ENCODE peak calls at places on chromosomes 5 and 9, in four cellular contexts. A is HFF-Myc, C is Calu3, E is kidney epithelial cell. L is an unnamed sample.

GRCh38 chr5:52837068-52837467 is 49.4 kb downstream of the ITGA1 start:
- DNase-seq in A (no peak), C (no peak), E (peak), L (no peak)

GRCh38 chr9:36637491-36638270 is 65.0 kb downstream of the MELK start:
- DNase-seq in A (no peak), C (no peak), E (no peak), L (no peak)

GRCh38 chr9:125361837-125362531 is 100.4 kb downstream of the GAPVD1 start:
- DNase-seq in A (peak), C (no peak), E (no peak), L (no peak)

GRCh38 chr9:113634597-113635515 is 171.3 kb downstream of the RGS3 start:
- DNase-seq in A (no peak), C (no peak), E (no peak), L (peak)

GRCh38 chr5:142385194-142385593 is 60.4 kb upstream of the SPRY4 start:
- DNase-seq in A (no peak), C (no peak), E (no peak), L (no peak)

GRCh38 chr9:37917801-37918664 is 14.1 kb upstream of the SLC25A51 start:
- DNase-seq in A (no peak), C (no peak), E (no peak), L (no peak)

GRCh38 chr5:22649076-22649475 is 204.1 kb downstream of the CDH12 start:
- DNase-seq in A (no peak), C (peak), E (no peak), L (peak)

GRCh38 chr5:54159837-54160215 is 150.5 kb downstream of the ARL15 start:
- DNase-seq in A (no peak), C (no peak), E (no peak), L (no peak)

GRCh38 chr5:90983148-90983547 is 400.0 kb downstream of the ARRDC3 start:
- DNase-seq in A (no peak), C (no peak), E (peak), L (peak)

GRCh38 chr9:34328983-34329832 is at the start of the genes KIF24 and NUDT2:
- DNase-seq in A (peak), C (peak), E (peak), L (peak)
- TF ChIP-seq CTCF in A (no peak), C (no peak), E (no peak), L (no peak)

GRCh38 chr5:155023320-155023719 is 9.8 kb downstream of the KIF4B start:
- DNase-seq in A (no peak), C (no peak), E (no peak), L (no peak)

GRCh38 chr5:155025890-155026289 is 12.3 kb downstream of the KIF4B start:
- DNase-seq in A (no peak), C (no peak), E (no peak), L (no peak)

GRCh38 chr5:155029240-155029639 is 15.7 kb downstream of the KIF4B start:
- DNase-seq in A (no peak), C (no peak), E (no peak), L (no peak)

GRCh38 chr5:155024015-155024414 is 10.5 kb downstream of the KIF4B start:
- DNase-seq in A (no peak), C (no peak), E (no peak), L (no peak)

GRCh38 chr5:155027993-155028629 is 14.6 kb downstream of the KIF4B start:
- DNase-seq in A (no peak), C (peak), E (no peak), L (no peak)
- TF ChIP-seq CTCF in A (peak), C (peak), E (peak), L (peak)

DNA sequence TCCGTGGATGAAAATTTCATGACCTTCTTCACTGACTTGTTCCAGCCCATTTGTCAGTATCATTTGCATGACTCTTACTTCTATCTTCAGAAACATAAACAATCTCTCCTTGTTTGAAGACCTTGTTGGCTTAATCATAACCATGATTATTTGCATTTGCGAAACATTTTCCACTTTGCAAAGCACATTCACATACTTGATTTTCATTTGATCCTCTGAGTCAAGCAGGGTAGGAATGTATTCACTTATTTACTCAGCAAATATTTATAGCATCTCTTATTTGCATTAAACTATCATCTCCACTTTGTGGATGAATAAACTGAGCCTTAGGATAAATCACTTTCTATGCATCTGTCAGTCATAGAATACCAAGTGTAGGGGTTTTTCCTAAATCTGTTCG is 343.0 kb upstream of the SGCD start:
- DNase-seq in A (no peak), C (no peak), E (no peak), L (no peak)
- TF ChIP-seq CTCF in A (no peak), C (no peak), E (no peak), L (no peak)

GRCh38 chr5:179608131-179608581 is 15.3 kb downstream of the HNRNPH1 start:
- DNase-seq in A (no peak), C (no peak), E (no peak), L (no peak)
- TF ChIP-seq CTCF in A (no peak), C (no peak), E (no peak), L (no peak)

GRCh38 chr9:10525972-10526371 is 86.8 kb downstream of the PTPRD start:
- DNase-seq in A (no peak), C (no peak), E (no peak), L (peak)
- TF ChIP-seq CTCF in A (no peak), C (no peak), E (peak), L (peak)

GRCh38 chr5:103475629-103476240 is 86.9 kb downstream of the NUDT12 start:
- DNase-seq in A (peak), C (peak), E (no peak), L (no peak)
- TF ChIP-seq CTCF in A (peak), C (peak), E (peak), L (peak)

L was measured in retinal pigment epithelial cell.